ENCODE peak calls at places on chromosomes 12 and 14, in seven cellular contexts. One of them, this sample, is unnamed.

GRCh38 chr14:75022655-75023054 is 19.9 kb downstream of the EIF2B2 start:
- DNase-seq in type B pancreatic cell: no peak
- DNase-seq in GM04504: no peak
- DNase-seq in NCI-H2081 treated with DMSO at 0.1 percent for 48 hours: no peak
- DNase-seq in GM12891: no peak
- DNase-seq in naive B cell: no peak
- DNase-seq in mammary epithelial cell: no peak
- DNase-seq in this sample: no peak

GRCh38 chr14:26811756-26812305 is 214.0 kb upstream of the NOVA1 start:
- DNase-seq in mammary epithelial cell: no peak
- DNase-seq in type B pancreatic cell: no peak
- DNase-seq in GM04504: no peak
- DNase-seq in naive B cell: no peak
- DNase-seq in GM12891: no peak
- DNase-seq in NCI-H2081 treated with DMSO at 0.1 percent for 48 hours: no peak
- DNase-seq in this sample: no peak

GRCh38 chr14:54329082-54329695 is 67.6 kb upstream of the CDKN3 start:
- DNase-seq in type B pancreatic cell: no peak
- DNase-seq in GM12891: peak
- DNase-seq in naive B cell: no peak
- DNase-seq in mammary epithelial cell: peak
- DNase-seq in NCI-H2081 treated with DMSO at 0.1 percent for 48 hours: no peak
- DNase-seq in GM04504: peak
- DNase-seq in this sample: no peak

GRCh38 chr14:67573268-67574010 is 26.6 kb downstream of the PIGH start:
- DNase-seq in type B pancreatic cell: no peak
- DNase-seq in GM04504: no peak
- DNase-seq in NCI-H2081 treated with DMSO at 0.1 percent for 48 hours: no peak
- DNase-seq in naive B cell: no peak
- DNase-seq in mammary epithelial cell: no peak
- DNase-seq in GM12891: no peak
- DNase-seq in this sample: no peak

GRCh38 chr12:113287146-113287898 is 47.6 kb downstream of the SLC8B1 start:
- DNase-seq in naive B cell: no peak
- DNase-seq in NCI-H2081 treated with DMSO at 0.1 percent for 48 hours: no peak
- DNase-seq in GM12891: no peak
- DNase-seq in GM04504: no peak
- DNase-seq in type B pancreatic cell: no peak
- DNase-seq in mammary epithelial cell: no peak
- DNase-seq in this sample: no peak

GRCh38 chr12:104864668-104865067 is 93.4 kb downstream of the SLC41A2 start:
- DNase-seq in GM04504: no peak
- DNase-seq in mammary epithelial cell: no peak
- DNase-seq in GM12891: no peak
- DNase-seq in NCI-H2081 treated with DMSO at 0.1 percent for 48 hours: no peak
- DNase-seq in type B pancreatic cell: no peak
- DNase-seq in naive B cell: no peak
- DNase-seq in this sample: no peak

GRCh38 chr12:10753066-10753465 is 29.9 kb upstream of the YBX3 start:
- DNase-seq in mammary epithelial cell: peak
- DNase-seq in GM12891: no peak
- DNase-seq in naive B cell: no peak
- DNase-seq in NCI-H2081 treated with DMSO at 0.1 percent for 48 hours: no peak
- DNase-seq in type B pancreatic cell: no peak
- DNase-seq in GM04504: peak
- DNase-seq in this sample: no peak

GRCh38 chr12:53328043-53328435 is 6.6 kb upstream of the AAAS start:
- DNase-seq in NCI-H2081 treated with DMSO at 0.1 percent for 48 hours: no peak
- DNase-seq in GM12891: no peak
- DNase-seq in naive B cell: no peak
- DNase-seq in mammary epithelial cell: no peak
- DNase-seq in type B pancreatic cell: no peak
- DNase-seq in GM04504: no peak
- DNase-seq in this sample: no peak

GRCh38 chr14:104599446-104599845 is 5.1 kb downstream of the TMEM179 start:
- DNase-seq in type B pancreatic cell: no peak
- DNase-seq in mammary epithelial cell: no peak
- DNase-seq in GM04504: no peak
- DNase-seq in naive B cell: no peak
- DNase-seq in GM12891: peak
- DNase-seq in NCI-H2081 treated with DMSO at 0.1 percent for 48 hours: no peak
- DNase-seq in this sample: no peak

GRCh38 chr14:21643407-21643806 is 8.7 kb upstream of the OR10G2 start:
- DNase-seq in naive B cell: no peak
- DNase-seq in GM12891: no peak
- DNase-seq in mammary epithelial cell: no peak
- DNase-seq in type B pancreatic cell: no peak
- DNase-seq in GM04504: no peak
- DNase-seq in NCI-H2081 treated with DMSO at 0.1 percent for 48 hours: no peak
- DNase-seq in this sample: no peak

GRCh38 chr14:102903889-102904512 is 18.5 kb upstream of the AMN start:
- DNase-seq in mammary epithelial cell: no peak
- DNase-seq in GM12891: no peak
- DNase-seq in GM04504: no peak
- DNase-seq in naive B cell: no peak
- DNase-seq in type B pancreatic cell: no peak
- DNase-seq in NCI-H2081 treated with DMSO at 0.1 percent for 48 hours: no peak
- DNase-seq in this sample: no peak

This sample was measured in T1000.